ENCODE peak calls at places on chromosomes 6 and 20, in four cellular contexts. One of them, this sample, is unnamed.

GRCh38 chr6:19694697-19695096 is 142.5 kb upstream of the ID4 start:
- DNase-seq in fibroblast of lung: no peak
- DNase-seq in Calu3: no peak
- DNase-seq in HT-29: no peak
- DNase-seq in this sample: no peak

GRCh38 chr6:33787336-33787953 is 1.5 kb downstream of the LEMD2 start:
- DNase-seq in fibroblast of lung: peak
- DNase-seq in Calu3: no peak
- DNase-seq in HT-29: no peak
- DNase-seq in this sample: peak

GRCh38 chr6:31952140-31952805 is 6.4 kb downstream of the CFB start:
- DNase-seq in fibroblast of lung: peak
- DNase-seq in Calu3: peak
- DNase-seq in HT-29: peak
- DNase-seq in this sample: peak

GRCh38 chr6:101779051-101779844 is 385.7 kb downstream of the GRIK2 start:
- DNase-seq in fibroblast of lung: no peak
- DNase-seq in Calu3: no peak
- DNase-seq in HT-29: no peak
- DNase-seq in this sample: no peak

GRCh38 chr20:54160269-54161007 is 13.3 kb downstream of the CYP24A1 start:
- DNase-seq in fibroblast of lung: no peak
- DNase-seq in Calu3: no peak
- DNase-seq in HT-29: no peak
- DNase-seq in this sample: no peak

GRCh38 chr6:121733216-121733615 is 297.8 kb downstream of the GJA1 start:
- DNase-seq in fibroblast of lung: peak
- DNase-seq in Calu3: no peak
- DNase-seq in HT-29: no peak
- DNase-seq in this sample: peak

GRCh38 chr6:30446259-30446658 is 43.0 kb upstream of the HLA-E start:
- DNase-seq in fibroblast of lung: no peak
- DNase-seq in Calu3: no peak
- DNase-seq in HT-29: no peak
- DNase-seq in this sample: no peak

GRCh38 chr6:77074037-77074713 is 389.1 kb downstream of the HTR1B start:
- DNase-seq in fibroblast of lung: no peak
- DNase-seq in Calu3: no peak
- DNase-seq in HT-29: no peak
- DNase-seq in this sample: no peak

GRCh38 chr6:80531676-80532619 is 425.5 kb downstream of the BCKDHB start:
- DNase-seq in fibroblast of lung: no peak
- DNase-seq in Calu3: no peak
- DNase-seq in HT-29: no peak
- DNase-seq in this sample: peak

GRCh38 chr6:498795-499231 is 107.3 kb downstream of the IRF4 start:
- DNase-seq in fibroblast of lung: no peak
- DNase-seq in Calu3: no peak
- DNase-seq in HT-29: no peak
- DNase-seq in this sample: no peak

GRCh38 chr20:19867074-19867473 is 109.0 kb downstream of the RIN2 start:
- DNase-seq in fibroblast of lung: peak
- DNase-seq in Calu3: no peak
- DNase-seq in HT-29: no peak
- DNase-seq in this sample: peak

GRCh38 chr6:142474446-142475289 is 172.9 kb downstream of the ADGRG6 start:
- DNase-seq in fibroblast of lung: peak
- DNase-seq in Calu3: peak
- DNase-seq in HT-29: peak
- DNase-seq in this sample: peak